ENCODE peak calls at places on chromosomes 11 and 22, in nine cellular contexts. Q is lower leg skin; Y is right atrium auricular region; B is kidney glomerular epithelial cell; F is cardiac fibroblast; R is stimulated activated CD8-positive, alpha-beta memory T cell treated with anti-CD3 and anti-CD28 coated beads, Interleukin-15, amount 100 ng/mL, for 4 hours; H is activated gamma-delta T cell treated with Interleukin-2 at 50 U/mL for 16 hours; A is NCI-H2227 treated with DMSO at 0.1 percent for 48 hours; K is OCI-LY7. S is an unnamed sample.

GRCh38 chr11:119175493-119176077 is 7.1 kb downstream of the NLRX1 start:
- DNase-seq in R (no peak), B (peak), K (no peak), Y (no peak), A (peak), Q (no peak), F (peak), H (no peak), S (no peak)

GRCh38 chr22:29877620-29878019 is 5.4 kb upstream of the MTMR3 start:
- DNase-seq in Y (no peak), Q (no peak), R (no peak), H (no peak), F (peak), B (no peak), K (no peak), A (no peak), S (no peak)

GRCh38 chr11:85769758-85770157 is 41.2 kb downstream of the SYTL2 start:
- DNase-seq in Q (no peak), H (no peak), R (no peak), A (no peak), F (no peak), Y (no peak), K (no peak), B (no peak), S (no peak)

GRCh38 chr11:94885133-94885532 is 88.2 kb downstream of the CWC15 start:
- DNase-seq in Y (no peak), A (no peak), H (no peak), K (peak), R (no peak), B (peak), Q (no peak), F (no peak), S (no peak)

GRCh38 chr11:93234602-93235207 is 36.9 kb upstream of the SLC36A4 start:
- DNase-seq in R (peak), B (peak), A (peak), Y (peak), H (peak), F (peak), Q (peak), K (peak), S (peak)

GRCh38 chr11:82004537-82005213 is 729.0 kb downstream of the FAM181B start:
- DNase-seq in Q (no peak), R (no peak), Y (no peak), B (no peak), K (no peak), A (no peak), H (no peak), F (no peak), S (no peak)

GRCh38 chr11:96050435-96051182 is 126.7 kb upstream of the MTMR2 start:
- DNase-seq in H (no peak), B (peak), Q (no peak), K (no peak), R (no peak), Y (no peak), F (peak), A (no peak), S (no peak)

GRCh38 chr11:60845338-60845737 is 3.4 kb downstream of the CCDC86 start:
- DNase-seq in R (no peak), B (no peak), F (no peak), A (no peak), H (no peak), Y (no peak), Q (no peak), K (no peak), S (no peak)

GRCh38 chr11:62013266-62014157 is 46.1 kb upstream of the FTH1 start:
- DNase-seq in R (no peak), A (no peak), Q (no peak), H (no peak), F (peak), B (peak), Y (no peak), K (no peak), S (no peak)

GRCh38 chr11:15227011-15227410 is 112.3 kb downstream of the INSC start:
- DNase-seq in Y (no peak), Q (no peak), R (no peak), K (no peak), B (no peak), A (no peak), H (no peak), F (no peak), S (no peak)

GRCh38 chr22:49936018-49936972 is 17.9 kb downstream of the CRELD2 start:
- DNase-seq in A (no peak), F (peak), R (peak), H (peak), B (peak), Q (peak), Y (peak), K (peak), S (peak)

GRCh38 chr22:40635940-40636379 is 559 bp downstream of the MRTFA start:
- DNase-seq in B (no peak), F (no peak), K (peak), A (no peak), R (no peak), H (peak), Y (peak), Q (no peak), S (no peak)